ENCODE peak calls at places on chromosomes 4 and X, in six cellular contexts. One of them, this sample, is unnamed.

GRCh38 chrX:128457674-128458073 is 405.5 kb upstream of the ACTRT1 start:
- DNase-seq in islet precursor cell: no peak
- DNase-seq in NCI-H1694: no peak
- DNase-seq in NCI-H510A treated with DMSO at 0.1 percent for 48 hours: no peak
- DNase-seq in lower lobe of right lung: no peak
- DNase-seq in activated CD8-positive, alpha-beta memory T cell treated with anti-CD3 and anti-CD28 coated beads, Interleukin-2, amount 50 U/mL, for 48 hours: no peak
- DNase-seq in this sample: no peak

GRCh38 chr4:1952046-1952700 is 56.6 kb downstream of the NELFA start:
- DNase-seq in NCI-H1694: no peak
- DNase-seq in lower lobe of right lung: no peak
- DNase-seq in activated CD8-positive, alpha-beta memory T cell treated with anti-CD3 and anti-CD28 coated beads, Interleukin-2, amount 50 U/mL, for 48 hours: no peak
- DNase-seq in NCI-H510A treated with DMSO at 0.1 percent for 48 hours: no peak
- DNase-seq in islet precursor cell: no peak
- DNase-seq in this sample: no peak

GRCh38 chr4:137519406-137519805 is 12.9 kb downstream of the PCDH18 start:
- DNase-seq in NCI-H1694: no peak
- DNase-seq in lower lobe of right lung: no peak
- DNase-seq in islet precursor cell: no peak
- DNase-seq in NCI-H510A treated with DMSO at 0.1 percent for 48 hours: no peak
- DNase-seq in activated CD8-positive, alpha-beta memory T cell treated with anti-CD3 and anti-CD28 coated beads, Interleukin-2, amount 50 U/mL, for 48 hours: no peak
- DNase-seq in this sample: no peak

GRCh38 chr4:76215120-76215519 is 1.5 kb upstream of the SCARB2 start:
- DNase-seq in activated CD8-positive, alpha-beta memory T cell treated with anti-CD3 and anti-CD28 coated beads, Interleukin-2, amount 50 U/mL, for 48 hours: no peak
- DNase-seq in NCI-H510A treated with DMSO at 0.1 percent for 48 hours: no peak
- DNase-seq in NCI-H1694: no peak
- DNase-seq in lower lobe of right lung: no peak
- DNase-seq in islet precursor cell: no peak
- DNase-seq in this sample: no peak

GRCh38 chr4:186137193-186137792 is 32.8 kb downstream of the FAM149A start:
- DNase-seq in activated CD8-positive, alpha-beta memory T cell treated with anti-CD3 and anti-CD28 coated beads, Interleukin-2, amount 50 U/mL, for 48 hours: no peak
- DNase-seq in NCI-H1694: no peak
- DNase-seq in islet precursor cell: no peak
- DNase-seq in NCI-H510A treated with DMSO at 0.1 percent for 48 hours: peak; percentile 15
- DNase-seq in lower lobe of right lung: no peak
- DNase-seq in this sample: no peak

GRCh38 chr4:127124919-127125318 is 507.8 kb upstream of the INTU start:
- DNase-seq in NCI-H510A treated with DMSO at 0.1 percent for 48 hours: no peak
- DNase-seq in NCI-H1694: no peak
- DNase-seq in lower lobe of right lung: no peak
- DNase-seq in islet precursor cell: no peak
- DNase-seq in activated CD8-positive, alpha-beta memory T cell treated with anti-CD3 and anti-CD28 coated beads, Interleukin-2, amount 50 U/mL, for 48 hours: no peak
- DNase-seq in this sample: no peak

GRCh38 chrX:45140812-45141211 is 59.9 kb downstream of the DIPK2B start:
- DNase-seq in NCI-H510A treated with DMSO at 0.1 percent for 48 hours: no peak
- DNase-seq in lower lobe of right lung: no peak
- DNase-seq in islet precursor cell: no peak
- DNase-seq in activated CD8-positive, alpha-beta memory T cell treated with anti-CD3 and anti-CD28 coated beads, Interleukin-2, amount 50 U/mL, for 48 hours: no peak
- DNase-seq in NCI-H1694: no peak
- DNase-seq in this sample: no peak

GRCh38 chr4:21830272-21830671 is 118.3 kb downstream of the KCNIP4 start:
- DNase-seq in NCI-H510A treated with DMSO at 0.1 percent for 48 hours: no peak
- DNase-seq in activated CD8-positive, alpha-beta memory T cell treated with anti-CD3 and anti-CD28 coated beads, Interleukin-2, amount 50 U/mL, for 48 hours: no peak
- DNase-seq in lower lobe of right lung: no peak
- DNase-seq in NCI-H1694: no peak
- DNase-seq in islet precursor cell: no peak
- DNase-seq in this sample: no peak

GRCh38 chr4:153940916-153941315 is 152.0 kb upstream of the SFRP2 start:
- DNase-seq in NCI-H510A treated with DMSO at 0.1 percent for 48 hours: no peak
- DNase-seq in NCI-H1694: no peak
- DNase-seq in lower lobe of right lung: no peak
- DNase-seq in islet precursor cell: no peak
- DNase-seq in activated CD8-positive, alpha-beta memory T cell treated with anti-CD3 and anti-CD28 coated beads, Interleukin-2, amount 50 U/mL, for 48 hours: no peak
- DNase-seq in this sample: no peak

GRCh38 chr4:111433436-111433835 is 711.8 kb upstream of the FAM241A start:
- DNase-seq in NCI-H510A treated with DMSO at 0.1 percent for 48 hours: no peak
- DNase-seq in islet precursor cell: no peak
- DNase-seq in activated CD8-positive, alpha-beta memory T cell treated with anti-CD3 and anti-CD28 coated beads, Interleukin-2, amount 50 U/mL, for 48 hours: no peak
- DNase-seq in lower lobe of right lung: no peak
- DNase-seq in NCI-H1694: peak; percentile 15
- DNase-seq in this sample: no peak

GRCh38 chrX:111387470-111387869 is 24.5 kb downstream of the DCX start:
- DNase-seq in NCI-H510A treated with DMSO at 0.1 percent for 48 hours: no peak
- DNase-seq in islet precursor cell: no peak
- DNase-seq in activated CD8-positive, alpha-beta memory T cell treated with anti-CD3 and anti-CD28 coated beads, Interleukin-2, amount 50 U/mL, for 48 hours: no peak
- DNase-seq in lower lobe of right lung: no peak
- DNase-seq in NCI-H1694: no peak
- DNase-seq in this sample: no peak

GRCh38 chrX:9522756-9523155 is 57.9 kb downstream of the TBL1X start:
- DNase-seq in NCI-H1694: no peak
- DNase-seq in islet precursor cell: no peak
- DNase-seq in NCI-H510A treated with DMSO at 0.1 percent for 48 hours: no peak
- DNase-seq in lower lobe of right lung: no peak
- DNase-seq in activated CD8-positive, alpha-beta memory T cell treated with anti-CD3 and anti-CD28 coated beads, Interleukin-2, amount 50 U/mL, for 48 hours: no peak
- DNase-seq in this sample: no peak

GRCh38 chr4:41234424-41234823 is 20.1 kb upstream of the APBB2 start:
- DNase-seq in NCI-H1694: no peak
- DNase-seq in islet precursor cell: no peak
- DNase-seq in activated CD8-positive, alpha-beta memory T cell treated with anti-CD3 and anti-CD28 coated beads, Interleukin-2, amount 50 U/mL, for 48 hours: no peak
- DNase-seq in lower lobe of right lung: no peak
- DNase-seq in NCI-H510A treated with DMSO at 0.1 percent for 48 hours: no peak
- DNase-seq in this sample: no peak

GRCh38 chrX:102029026-102029425 is 96.5 kb upstream of the TCEAL2 start:
- DNase-seq in activated CD8-positive, alpha-beta memory T cell treated with anti-CD3 and anti-CD28 coated beads, Interleukin-2, amount 50 U/mL, for 48 hours: no peak
- DNase-seq in islet precursor cell: no peak
- DNase-seq in NCI-H510A treated with DMSO at 0.1 percent for 48 hours: no peak
- DNase-seq in lower lobe of right lung: no peak
- DNase-seq in NCI-H1694: no peak
- DNase-seq in this sample: no peak

GRCh38 chr4:23762551-23762950 is 127.3 kb downstream of the PPARGC1A start:
- DNase-seq in activated CD8-positive, alpha-beta memory T cell treated with anti-CD3 and anti-CD28 coated beads, Interleukin-2, amount 50 U/mL, for 48 hours: no peak
- DNase-seq in NCI-H510A treated with DMSO at 0.1 percent for 48 hours: no peak
- DNase-seq in NCI-H1694: no peak
- DNase-seq in lower lobe of right lung: no peak
- DNase-seq in islet precursor cell: no peak
- DNase-seq in this sample: no peak

GRCh38 chr4:87089368-87089767 is 131.1 kb downstream of the KLHL8 start:
- DNase-seq in NCI-H1694: no peak
- DNase-seq in islet precursor cell: no peak
- DNase-seq in activated CD8-positive, alpha-beta memory T cell treated with anti-CD3 and anti-CD28 coated beads, Interleukin-2, amount 50 U/mL, for 48 hours: no peak
- DNase-seq in lower lobe of right lung: no peak
- DNase-seq in NCI-H510A treated with DMSO at 0.1 percent for 48 hours: peak; percentile 10
- DNase-seq in this sample: no peak

GRCh38 chr4:91116861-91117260 is 989.7 kb downstream of the CCSER1 start:
- DNase-seq in activated CD8-positive, alpha-beta memory T cell treated with anti-CD3 and anti-CD28 coated beads, Interleukin-2, amount 50 U/mL, for 48 hours: no peak
- DNase-seq in NCI-H510A treated with DMSO at 0.1 percent for 48 hours: no peak
- DNase-seq in NCI-H1694: no peak
- DNase-seq in lower lobe of right lung: no peak
- DNase-seq in islet precursor cell: no peak
- DNase-seq in this sample: no peak

GRCh38 chr4:127505203-127505602 is 127.6 kb upstream of the INTU start:
- DNase-seq in activated CD8-positive, alpha-beta memory T cell treated with anti-CD3 and anti-CD28 coated beads, Interleukin-2, amount 50 U/mL, for 48 hours: no peak
- DNase-seq in islet precursor cell: no peak
- DNase-seq in NCI-H1694: peak; percentile 11
- DNase-seq in lower lobe of right lung: no peak
- DNase-seq in NCI-H510A treated with DMSO at 0.1 percent for 48 hours: no peak
- DNase-seq in this sample: no peak

GRCh38 chr4:109294468-109295020 is 7.9 kb downstream of the COL25A1 start:
- DNase-seq in NCI-H1694: no peak
- DNase-seq in islet precursor cell: no peak
- DNase-seq in lower lobe of right lung: no peak
- DNase-seq in NCI-H510A treated with DMSO at 0.1 percent for 48 hours: no peak
- DNase-seq in activated CD8-positive, alpha-beta memory T cell treated with anti-CD3 and anti-CD28 coated beads, Interleukin-2, amount 50 U/mL, for 48 hours: no peak
- DNase-seq in this sample: no peak

GRCh38 chr4:138035781-138036258 is 206.3 kb downstream of the SLC7A11 start:
- DNase-seq in NCI-H510A treated with DMSO at 0.1 percent for 48 hours: peak; percentile 37
- DNase-seq in islet precursor cell: peak; percentile 52
- DNase-seq in lower lobe of right lung: no peak
- DNase-seq in activated CD8-positive, alpha-beta memory T cell treated with anti-CD3 and anti-CD28 coated beads, Interleukin-2, amount 50 U/mL, for 48 hours: no peak
- DNase-seq in NCI-H1694: peak; percentile 44
- DNase-seq in this sample: peak; percentile 13

GRCh38 chr4:149793459-149793858 is 22.2 kb downstream of the IQCM start:
- DNase-seq in islet precursor cell: no peak
- DNase-seq in NCI-H510A treated with DMSO at 0.1 percent for 48 hours: no peak
- DNase-seq in activated CD8-positive, alpha-beta memory T cell treated with anti-CD3 and anti-CD28 coated beads, Interleukin-2, amount 50 U/mL, for 48 hours: no peak
- DNase-seq in lower lobe of right lung: no peak
- DNase-seq in NCI-H1694: no peak
- DNase-seq in this sample: no peak

GRCh38 chr4:80201326-80202151 is 4.2 kb downstream of the PRDM8 start:
- DNase-seq in NCI-H510A treated with DMSO at 0.1 percent for 48 hours: no peak
- DNase-seq in activated CD8-positive, alpha-beta memory T cell treated with anti-CD3 and anti-CD28 coated beads, Interleukin-2, amount 50 U/mL, for 48 hours: no peak
- DNase-seq in islet precursor cell: no peak
- DNase-seq in lower lobe of right lung: peak; percentile 65
- DNase-seq in NCI-H1694: no peak
- DNase-seq in this sample: no peak

GRCh38 chrX:46710927-46711623 is 47.8 kb downstream of the SLC9A7 start:
- DNase-seq in NCI-H510A treated with DMSO at 0.1 percent for 48 hours: peak; percentile 7
- DNase-seq in lower lobe of right lung: no peak
- DNase-seq in NCI-H1694: no peak
- DNase-seq in activated CD8-positive, alpha-beta memory T cell treated with anti-CD3 and anti-CD28 coated beads, Interleukin-2, amount 50 U/mL, for 48 hours: no peak
- DNase-seq in islet precursor cell: peak; percentile 52
- DNase-seq in this sample: no peak

GRCh38 chr4:59195867-59196266 is 2004.3 kb upstream of the ADGRL3 start:
- DNase-seq in NCI-H510A treated with DMSO at 0.1 percent for 48 hours: no peak
- DNase-seq in lower lobe of right lung: no peak
- DNase-seq in islet precursor cell: no peak
- DNase-seq in NCI-H1694: no peak
- DNase-seq in activated CD8-positive, alpha-beta memory T cell treated with anti-CD3 and anti-CD28 coated beads, Interleukin-2, amount 50 U/mL, for 48 hours: no peak
- DNase-seq in this sample: no peak

GRCh38 chr4:141702472-141703182 is 66.2 kb downstream of the IL15 start:
- DNase-seq in NCI-H1694: no peak
- DNase-seq in NCI-H510A treated with DMSO at 0.1 percent for 48 hours: no peak
- DNase-seq in activated CD8-positive, alpha-beta memory T cell treated with anti-CD3 and anti-CD28 coated beads, Interleukin-2, amount 50 U/mL, for 48 hours: no peak
- DNase-seq in lower lobe of right lung: no peak
- DNase-seq in islet precursor cell: no peak
- DNase-seq in this sample: no peak

GRCh38 chr4:2651546-2651945 is 104.6 kb downstream of the TNIP2 start:
- DNase-seq in NCI-H1694: no peak
- DNase-seq in NCI-H510A treated with DMSO at 0.1 percent for 48 hours: no peak
- DNase-seq in activated CD8-positive, alpha-beta memory T cell treated with anti-CD3 and anti-CD28 coated beads, Interleukin-2, amount 50 U/mL, for 48 hours: peak; percentile 45
- DNase-seq in lower lobe of right lung: no peak
- DNase-seq in islet precursor cell: no peak
- DNase-seq in this sample: no peak

GRCh38 chr4:38565271-38566199 is 98.5 kb upstream of the KLF3 start:
- DNase-seq in NCI-H1694: no peak
- DNase-seq in lower lobe of right lung: no peak
- DNase-seq in islet precursor cell: no peak
- DNase-seq in NCI-H510A treated with DMSO at 0.1 percent for 48 hours: peak; percentile 53
- DNase-seq in activated CD8-positive, alpha-beta memory T cell treated with anti-CD3 and anti-CD28 coated beads, Interleukin-2, amount 50 U/mL, for 48 hours: no peak
- DNase-seq in this sample: no peak